ENCODE peak calls at places on chromosomes 12 and 14, in eight cellular contexts. V is heart left ventricle, E is left ventricle myocardium inferior, N is AG04450, R is esophagus squamous epithelium, T is sigmoid colon, P is hepatocyte, I is neural progenitor cell. G is an unnamed sample.

GRCh38 chr14:48553443-48553842 is 878.0 kb upstream of the MDGA2 start:
- DNase-seq in V (no peak), E (no peak), N (no peak), R (no peak), T (no peak), P (no peak), I (no peak), G (no peak)

GRCh38 chr14:37650356-37651037 is 55.1 kb downstream of the TTC6 start:
- DNase-seq in V (no peak), E (no peak), N (no peak), R (no peak), T (no peak), P (peak), I (peak), G (no peak)

GRCh38 chr12:89346741-89347324 is 5.5 kb downstream of the DUSP6 start:
- DNase-seq in V (peak), E (peak), N (no peak), R (no peak), T (peak), P (no peak), I (peak), G (no peak)

GRCh38 chr14:22231022-22231421 is 358.0 kb downstream of the DAD1 start:
- DNase-seq in V (no peak), E (no peak), N (no peak), R (no peak), T (no peak), P (no peak), I (no peak), G (no peak)

GRCh38 chr14:33081259-33081658 is 142.6 kb downstream of the NPAS3 start:
- DNase-seq in V (no peak), E (no peak), N (no peak), R (no peak), T (no peak), P (no peak), I (no peak), G (no peak)

GRCh38 chr12:49482095-49483051 is 56.5 kb upstream of the KCNH3 start:
- DNase-seq in V (no peak), E (no peak), N (no peak), R (no peak), T (no peak), P (no peak), I (no peak), G (no peak)

GRCh38 chr14:58353516-58354299 is 42.0 kb upstream of the TOMM20L start:
- DNase-seq in V (no peak), E (no peak), N (no peak), R (no peak), T (no peak), P (no peak), I (no peak), G (no peak)

GRCh38 chr12:125794401-125794800 is 729.2 kb downstream of the AACS start:
- DNase-seq in V (no peak), E (no peak), N (no peak), R (no peak), T (no peak), P (no peak), I (no peak), G (no peak)

GRCh38 chr14:69181491-69181890 is 9.8 kb upstream of the EXD2 start:
- DNase-seq in V (no peak), E (no peak), N (no peak), R (no peak), T (no peak), P (no peak), I (no peak), G (no peak)

GRCh38 chr12:10497602-10498001 is 8.1 kb upstream of the EIF2S3B start:
- DNase-seq in V (no peak), E (no peak), N (no peak), R (no peak), T (no peak), P (no peak), I (no peak), G (no peak)

GRCh38 chr14:96409701-96410100 is 17.8 kb downstream of the AK7 start:
- DNase-seq in V (no peak), E (no peak), N (no peak), R (no peak), T (no peak), P (no peak), I (no peak), G (no peak)

GRCh38 chr12:89433634-89434033 is 81.3 kb upstream of the DUSP6 start:
- DNase-seq in V (no peak), E (no peak), N (no peak), R (no peak), T (no peak), P (no peak), I (no peak), G (no peak)

GRCh38 chr14:94009767-94010166 is 12.7 kb downstream of the CCDC197 start:
- DNase-seq in V (no peak), E (no peak), N (peak), R (no peak), T (no peak), P (no peak), I (no peak), G (no peak)

GRCh38 chr14:92937229-92937937 is 14.4 kb downstream of the CHGA start:
- DNase-seq in V (no peak), E (no peak), N (no peak), R (no peak), T (no peak), P (no peak), I (no peak), G (no peak)

GRCh38 chr12:81610955-81611889 is 147.9 kb downstream of the PPFIA2 start:
- DNase-seq in V (no peak), E (no peak), N (no peak), R (no peak), T (no peak), P (peak), I (peak), G (no peak)

GRCh38 chr12:58395470-58395869 is 454.1 kb downstream of the ATP23 start:
- DNase-seq in V (no peak), E (no peak), N (no peak), R (no peak), T (no peak), P (no peak), I (no peak), G (no peak)

GRCh38 chr12:96036765-96037455 is 1.5 kb upstream of the LTA4H start:
- DNase-seq in V (no peak), E (no peak), N (no peak), R (no peak), T (no peak), P (no peak), I (no peak), G (no peak)

GRCh38 chr14:90140298-90140955 is 78.6 kb downstream of the KCNK13 start:
- DNase-seq in V (no peak), E (no peak), N (no peak), R (no peak), T (no peak), P (no peak), I (no peak), G (no peak)

GRCh38 chr12:87216436-87216835 is 812.8 kb downstream of the C12orf50 start:
- DNase-seq in V (no peak), E (no peak), N (no peak), R (no peak), T (no peak), P (no peak), I (no peak), G (no peak)

GRCh38 chr12:15982471-15982870 is 71.3 kb downstream of the DERA start:
- DNase-seq in V (no peak), E (no peak), N (no peak), R (no peak), T (no peak), P (peak), I (no peak), G (no peak)
- TF ChIP-seq CTCF in V (peak), E (peak), N (peak), R (no peak), T (no peak), P (peak), I (peak), G (peak)

GRCh38 chr14:105315211-105315721 is 718 bp downstream of the PACS2 start:
- DNase-seq in V (no peak), E (no peak), N (no peak), R (no peak), T (no peak), P (peak), I (peak), G (peak)
- H3K27ac ChIP-seq in V (peak), E (peak), N (peak), R (peak), T (peak), P (peak), I (no peak), G (peak)

DNA sequence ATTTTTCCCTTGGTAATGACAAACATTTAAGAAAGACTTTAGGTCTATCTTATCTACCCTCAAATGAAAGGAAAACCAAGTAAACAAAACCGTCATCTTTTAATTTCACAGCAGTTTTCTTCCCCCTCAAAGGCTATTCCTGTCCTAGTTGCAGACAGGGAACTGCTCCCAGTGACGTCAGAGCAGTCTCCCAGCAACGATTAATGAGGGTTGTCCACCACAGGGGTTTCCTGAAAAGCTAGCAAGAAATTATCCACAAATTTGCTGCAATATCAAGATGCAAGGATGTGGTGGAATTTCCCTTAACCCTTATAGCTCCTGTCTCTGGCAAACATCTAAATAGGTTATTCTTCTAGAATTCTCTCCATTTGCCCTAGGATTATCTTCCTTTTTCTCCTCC is 89.1 kb upstream of the STAC3 start:
- DNase-seq in V (peak), E (peak), N (peak), R (no peak), T (peak), P (peak), I (peak), G (peak)
- H3K4me3 ChIP-seq in V (no peak), E (peak), N (no peak), R (no peak), T (no peak), P (no peak), I (no peak), G (no peak)

DNA sequence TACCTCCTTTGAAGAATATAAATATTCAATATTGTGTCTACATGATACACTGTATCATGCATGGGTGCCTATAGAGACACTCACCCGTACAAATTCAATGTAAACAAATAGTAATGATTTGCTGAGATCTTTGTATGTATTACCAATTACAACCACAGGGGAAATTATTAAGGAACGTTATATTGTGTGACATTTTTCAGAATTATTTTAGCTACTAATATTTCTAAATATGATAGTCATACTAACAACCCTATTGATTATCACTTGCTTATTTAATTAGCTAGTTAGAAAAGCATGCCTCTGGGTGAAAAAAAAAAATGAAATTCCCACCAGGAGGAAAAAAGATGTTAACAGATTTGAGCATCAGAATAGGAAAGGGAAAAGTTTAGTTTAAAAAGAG is 2.1 kb downstream of the SOX5 start:
- DNase-seq in V (no peak), E (no peak), N (no peak), R (no peak), T (no peak), P (no peak), I (no peak), G (no peak)
- TF ChIP-seq CTCF in V (no peak), E (no peak), N (no peak), R (no peak), T (peak), P (no peak), I (peak), G (no peak)

GRCh38 chr14:64747327-64747726 is 43.1 kb downstream of the PLEKHG3 start:
- DNase-seq in V (no peak), E (no peak), N (no peak), R (no peak), T (no peak), P (no peak), I (no peak), G (no peak)
- H3K27ac ChIP-seq in V (no peak), E (peak), N (no peak), R (no peak), T (no peak), P (no peak), I (no peak), G (peak)

GRCh38 chr12:66799548-66799947 is 120.7 kb upstream of the GRIP1 start:
- DNase-seq in V (no peak), E (no peak), N (no peak), R (no peak), T (no peak), P (no peak), I (no peak), G (no peak)
- H3K4me3 ChIP-seq in V (no peak), E (no peak), N (no peak), R (no peak), T (no peak), P (no peak), I (no peak), G (no peak)